ENCODE peak calls at places on chromosomes 4 and X, in four cellular contexts. I is IMR-90, A is endothelial cell of umbilical vein, Q is K562. X is an unnamed sample.

GRCh38 chr4:52091811-52092210 is 40.7 kb downstream of the SPATA18 start:
- DNase-seq in Q (no peak), A (no peak), I (peak), X (no peak)

GRCh38 chr4:6123976-6124375 is 76.4 kb downstream of the JAKMIP1 start:
- DNase-seq in I (no peak), A (no peak), Q (no peak), X (no peak)

GRCh38 chr4:19736968-19737756 is 514.5 kb upstream of the SLIT2 start:
- DNase-seq in I (no peak), Q (no peak), A (peak), X (no peak)

GRCh38 chrX:40383969-40384368 is 196.8 kb upstream of the ATP6AP2 start:
- DNase-seq in A (no peak), I (no peak), Q (no peak), X (no peak)

GRCh38 chrX:55210931-55211677 is 9.0 kb upstream of the PAGE5 start:
- DNase-seq in Q (peak), I (no peak), A (no peak), X (no peak)

GRCh38 chrX:8749697-8750096 is 17.8 kb upstream of the ANOS1 start:
- DNase-seq in I (no peak), A (no peak), Q (no peak), X (no peak)

GRCh38 chr4:59612235-59612634 is 1587.9 kb upstream of the ADGRL3 start:
- DNase-seq in Q (no peak), A (no peak), I (peak), X (no peak)

GRCh38 chr4:2767046-2767704 is 11.0 kb upstream of the TNIP2 start:
- DNase-seq in I (no peak), A (no peak), Q (no peak), X (no peak)

GRCh38 chr4:17770845-17771244 is 10.6 kb downstream of the FAM184B start:
- DNase-seq in Q (peak), I (no peak), A (no peak), X (no peak)

GRCh38 chrX:70172226-70172625 is 5.1 kb upstream of the DGAT2L6 start:
- DNase-seq in A (no peak), I (peak), Q (no peak), X (no peak)

GRCh38 chrX:108163333-108164082 is 71.9 kb downstream of the ATG4A start:
- DNase-seq in Q (no peak), I (no peak), A (no peak), X (no peak)

GRCh38 chrX:49977319-49978090 is 55.1 kb downstream of the CLCN5 start:
- DNase-seq in Q (no peak), I (no peak), A (no peak), X (peak)

GRCh38 chr4:4677825-4678522 is 136.1 kb upstream of the STX18 start:
- DNase-seq in A (peak), Q (peak), I (peak), X (no peak)

GRCh38 chr4:122218762-122219161 is 66.6 kb downstream of the BLTP1 start:
- DNase-seq in Q (peak), A (no peak), I (peak), X (no peak)

GRCh38 chrX:2767631-2768455 is 16.0 kb downstream of the XG start:
- DNase-seq in Q (no peak), I (peak), A (no peak), X (no peak)

GRCh38 chrX:136847874-136848273 is 32.7 kb downstream of the RBMX start:
- DNase-seq in A (no peak), Q (peak), I (peak), X (no peak)

GRCh38 chr4:47945930-47946726 is 31.7 kb upstream of the NFXL1 start:
- DNase-seq in Q (no peak), A (no peak), I (no peak), X (no peak)
- TF ChIP-seq FOS in Q (no peak), A (no peak), I (no peak), X (no peak)

GRCh38 chr4:16029886-16030285 is 53.9 kb downstream of the PROM1 start:
- DNase-seq in I (no peak), Q (no peak), A (no peak), X (no peak)
- TF ChIP-seq FOS in I (no peak), Q (no peak), A (no peak), X (no peak)

DNA sequence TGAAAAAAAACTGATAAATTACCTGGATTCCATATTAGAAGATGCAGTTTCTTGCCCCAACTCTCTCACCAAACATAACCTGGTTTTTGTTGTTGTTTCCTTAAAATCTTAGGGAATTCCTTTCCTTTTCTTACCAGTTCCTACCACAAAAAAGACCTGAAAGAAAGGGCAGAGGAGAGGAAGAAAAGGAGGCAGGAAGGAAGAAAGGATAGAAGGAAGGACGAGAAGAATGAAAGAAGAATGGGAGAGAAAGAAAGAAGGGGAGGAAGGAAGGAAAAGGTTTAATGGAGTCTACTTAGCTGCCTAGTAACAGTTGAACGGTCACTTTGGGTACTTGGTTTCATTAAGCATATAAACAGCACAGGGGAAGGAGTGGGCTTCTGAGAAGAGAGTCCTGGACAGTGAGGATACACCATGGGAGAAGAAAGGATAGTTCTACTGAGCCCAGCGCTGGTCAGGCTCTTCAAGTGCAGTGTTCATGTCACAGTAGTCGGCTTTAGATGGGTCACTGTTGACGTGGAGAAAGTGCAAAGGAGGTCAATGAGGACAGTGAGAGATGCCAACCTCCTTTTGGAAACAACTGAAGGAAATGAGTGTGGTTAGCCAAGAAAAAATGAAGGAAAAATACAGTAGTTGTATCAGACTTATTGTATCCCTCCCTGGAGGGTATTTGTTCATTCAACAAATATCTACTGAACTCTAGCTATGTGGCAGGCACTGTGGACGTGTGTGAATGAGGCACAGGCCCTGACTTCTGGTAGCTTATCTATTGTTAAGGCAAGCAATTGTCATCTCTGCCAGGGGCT is 1.1 kb upstream of the CHIC2 start:
- DNase-seq in I (no peak), A (peak), Q (peak), X (no peak)
- TF ChIP-seq FOS in I (no peak), A (peak), Q (no peak), X (no peak)

GRCh38 chr4:124401611-124402010 is 310.9 kb downstream of the ANKRD50 start:
- DNase-seq in I (no peak), A (peak), Q (no peak), X (no peak)
- TF ChIP-seq FOS in I (no peak), A (no peak), Q (no peak), X (no peak)

GRCh38 chr4:145939241-145939640 is 618 bp upstream of the ZNF827 start:
- DNase-seq in I (peak), A (peak), Q (no peak), X (no peak)

GRCh38 chr4:145937021-145937861 is 1.4 kb downstream of the ZNF827 start:
- DNase-seq in I (peak), Q (no peak), A (peak), X (no peak)

GRCh38 chr4:145938618-145939177 is at the start of gene ZNF827:
- DNase-seq in A (peak), I (peak), Q (no peak), X (peak)

GRCh38 chr4:145936142-145937020 is 2.2 kb downstream of the ZNF827 start:
- DNase-seq in A (peak), I (peak), Q (peak), X (no peak)

GRCh38 chr4:145937990-145938611 is 522 bp downstream of the ZNF827 start:
- DNase-seq in Q (no peak), A (peak), I (peak), X (no peak)
- TF ChIP-seq FOS in Q (no peak), A (no peak), I (no peak), X (no peak)

DNA sequence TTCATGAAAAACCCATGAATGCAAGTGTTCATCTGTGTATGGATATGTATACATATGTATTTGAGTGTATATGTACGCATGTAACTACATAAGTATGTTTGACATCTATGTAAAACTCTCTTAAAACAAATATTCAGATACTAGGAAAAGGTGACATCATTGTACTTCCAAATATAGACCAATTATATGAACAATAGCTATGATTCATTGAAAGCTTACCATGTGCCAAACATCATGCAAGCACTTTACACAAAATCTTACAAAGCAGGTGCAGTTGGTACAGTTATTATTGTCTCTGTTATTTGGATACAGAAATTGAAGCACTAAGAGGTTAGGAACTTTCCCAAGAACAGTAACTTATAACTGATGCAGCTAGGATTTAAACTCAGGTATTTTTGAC is 21.4 kb downstream of the MAGEB17 start:
- DNase-seq in A (peak), I (peak), Q (no peak), X (no peak)
- TF ChIP-seq FOS in A (peak), I (no peak), Q (no peak), X (no peak)